ENCODE peak calls at places on chromosome 17, in six cellular contexts. Q is astrocyte of the hippocampus, X is AG04449, U is glutamatergic neuron, P is HCEC 1CT, R is NCI-H774. Z is an unnamed sample.

GRCh38 chr17:74123350-74123749 is 80.1 kb upstream of the RPL38 start:
- DNase-seq in R (no peak), Q (peak; percentile 24), U (no peak), P (no peak), X (peak; percentile 36), Z (no peak)

GRCh38 chr17:79952915-79953314 is 82.8 kb downstream of the TBC1D16 start:
- DNase-seq in P (no peak), U (no peak), R (no peak), Q (no peak), X (no peak), Z (no peak)

GRCh38 chr17:43952724-43953666 is 745 bp downstream of the PYY start:
- DNase-seq in R (peak; percentile 50), X (no peak), P (no peak), Q (no peak), U (peak; percentile 39), Z (no peak)

GRCh38 chr17:53101706-53102105 is 721.0 kb upstream of the KIF2B start:
- DNase-seq in R (no peak), P (no peak), X (no peak), U (no peak), Q (no peak), Z (no peak)

GRCh38 chr17:44557653-44558285 is 485 bp downstream of the FZD2 start:
- DNase-seq in P (peak; percentile 67), R (no peak), X (no peak), Q (peak; percentile 83), U (peak; percentile 56), Z (no peak)

GRCh38 chr17:64547354-64547753 is 40.6 kb downstream of the CEP95 start:
- DNase-seq in Q (no peak), X (no peak), U (peak; percentile 40), R (no peak), P (no peak), Z (no peak)

GRCh38 chr17:73010414-73010813 is 82.1 kb downstream of the SLC39A11 start:
- DNase-seq in Q (no peak), X (no peak), P (no peak), U (no peak), R (no peak), Z (no peak)

GRCh38 chr17:29624586-29624985 is 1.9 kb upstream of the CORO6 start:
- DNase-seq in P (no peak), Q (no peak), X (no peak), U (no peak), R (no peak), Z (no peak)

GRCh38 chr17:48613862-48614694 is 1.0 kb downstream of the HOXB8 start:
- DNase-seq in Q (peak; percentile 49), X (no peak), R (no peak), U (no peak), P (no peak), Z (peak; percentile 47)

GRCh38 chr17:50634123-50634914 is at the start of gene ABCC3:
- DNase-seq in R (no peak), U (peak; percentile 29), Q (peak; percentile 70), P (peak; percentile 22), X (no peak), Z (no peak)

GRCh38 chr17:80261159-80261894 is 675 bp downstream of the RNF213 start:
- DNase-seq in R (peak; percentile 73), Q (peak; percentile 68), U (peak; percentile 55), P (peak; percentile 51), X (no peak), Z (peak; percentile 50)

GRCh38 chr17:47810200-47810821 is 11.3 kb downstream of the OSBPL7 start:
- DNase-seq in P (peak; percentile 90), X (peak; percentile 60), U (no peak), R (no peak), Q (peak; percentile 94), Z (peak; percentile 21)

GRCh38 chr17:67712375-67712774 is 5.4 kb upstream of the NOL11 start:
- DNase-seq in U (no peak), P (no peak), Q (no peak), R (no peak), X (no peak), Z (no peak)

GRCh38 chr17:81432873-81433451 is 37.7 kb downstream of the BAHCC1 start:
- DNase-seq in U (peak; percentile 85), Q (peak; percentile 71), X (no peak), R (peak; percentile 82), P (no peak), Z (no peak)

GRCh38 chr17:62822080-62822904 is 14.2 kb upstream of the MARCHF10 start:
- DNase-seq in Q (peak; percentile 65), P (no peak), R (no peak), U (no peak), X (no peak), Z (no peak)

GRCh38 chr17:78737332-78737731 is 44.7 kb downstream of the CYTH1 start:
- DNase-seq in Q (peak; percentile 43), X (no peak), R (peak; percentile 53), U (no peak), P (peak; percentile 70), Z (no peak)

GRCh38 chr17:3665834-3666233 is 2.5 kb downstream of the TAX1BP3 start:
- DNase-seq in R (no peak), U (no peak), P (no peak), X (no peak), Q (no peak), Z (no peak)

GRCh38 chr17:75814900-75815373 is 29.3 kb downstream of the UNC13D start:
- DNase-seq in Q (peak; percentile 88), R (no peak), P (peak; percentile 39), U (no peak), X (peak; percentile 23), Z (no peak)

GRCh38 chr17:61442136-61442775 is 10.0 kb upstream of the TBX4 start:
- DNase-seq in P (no peak), U (no peak), R (no peak), Q (no peak), X (no peak), Z (no peak)

GRCh38 chr17:77821114-77821513 is 137.4 kb upstream of the TNRC6C start:
- DNase-seq in R (no peak), Q (no peak), X (no peak), U (no peak), P (no peak), Z (no peak)

GRCh38 chr17:61504697-61505096 is 52.5 kb downstream of the TBX4 start:
- DNase-seq in R (no peak), U (no peak), Q (peak; percentile 90), X (peak; percentile 79), P (peak; percentile 72), Z (no peak)

GRCh38 chr17:9240659-9241370 is 219.5 kb downstream of the NTN1 start:
- DNase-seq in Q (peak; percentile 77), U (peak; percentile 70), X (no peak), P (no peak), R (no peak), Z (no peak)

GRCh38 chr17:48259710-48260291 is 152.2 kb downstream of the SNX11 start:
- DNase-seq in U (no peak), Q (peak; percentile 41), X (no peak), P (peak; percentile 50), R (peak; percentile 83), Z (no peak)

GRCh38 chr17:81420769-81421462 is 25.7 kb downstream of the BAHCC1 start:
- DNase-seq in X (no peak), U (no peak), R (no peak), P (no peak), Q (peak; percentile 87), Z (no peak)